ENCODE peak calls at places on chromosomes 7 and 10, in five cellular contexts. A, I, Y, L and C are unnamed samples.

GRCh38 chr10:48744587-48744986 is 59.9 kb downstream of the WDFY4 start:
- DNase-seq in A (no peak), I (no peak), Y (no peak), L (no peak), C (no peak)

GRCh38 chr10:128029731-128030369 is 96.4 kb downstream of the MKI67 start:
- DNase-seq in A (no peak), I (no peak), Y (no peak), L (no peak), C (no peak)

GRCh38 chr7:150358433-150358832 is 10.2 kb upstream of the REPIN1 start:
- DNase-seq in A (no peak), I (no peak), Y (no peak), L (no peak), C (no peak)

GRCh38 chr10:85638797-85639196 is 727.8 kb downstream of the GRID1 start:
- DNase-seq in A (no peak), I (no peak), Y (no peak), L (no peak), C (no peak)

GRCh38 chr7:36175872-36176271 is 22.8 kb downstream of the EEPD1 start:
- DNase-seq in A (no peak), I (peak), Y (no peak), L (peak), C (peak)

GRCh38 chr10:90161-90560 is 41.1 kb upstream of the TUBB8 start:
- DNase-seq in A (no peak), I (no peak), Y (no peak), L (no peak), C (no peak)

GRCh38 chr7:123643495-123644428 is 11.9 kb upstream of the LMOD2 start:
- DNase-seq in A (no peak), I (no peak), Y (no peak), L (no peak), C (no peak)

GRCh38 chr10:1726861-1727260 is 10.5 kb downstream of the ADARB2 start:
- DNase-seq in A (no peak), I (no peak), Y (no peak), L (no peak), C (no peak)

GRCh38 chr7:38907066-38907465 is 1.9 kb downstream of the VPS41 start:
- DNase-seq in A (no peak), I (no peak), Y (no peak), L (no peak), C (no peak)

GRCh38 chr7:2045559-2046405 is 187.0 kb downstream of the MAD1L1 start:
- DNase-seq in A (no peak), I (no peak), Y (no peak), L (peak), C (peak)

GRCh38 chr7:97130417-97131139 is 13.1 kb downstream of the SDHAF3 start:
- DNase-seq in A (no peak), I (no peak), Y (no peak), L (no peak), C (no peak)

GRCh38 chr7:51246258-51247245 is 70.1 kb downstream of the COBL start:
- DNase-seq in A (no peak), I (peak), Y (no peak), L (peak), C (no peak)

GRCh38 chr10:90939648-90940047 is 18.8 kb upstream of the ANKRD1 start:
- DNase-seq in A (no peak), I (no peak), Y (no peak), L (no peak), C (no peak)

GRCh38 chr10:113997428-113997827 is 46.2 kb upstream of the ADRB1 start:
- DNase-seq in A (peak), I (no peak), Y (no peak), L (peak), C (peak)

GRCh38 chr10:14131261-14131960 is 199.3 kb downstream of the FRMD4A start:
- DNase-seq in A (no peak), I (no peak), Y (no peak), L (no peak), C (no peak)

GRCh38 chr7:39379416-39379815 is 186.8 kb upstream of the YAE1 start:
- DNase-seq in A (no peak), I (no peak), Y (no peak), L (no peak), C (no peak)

GRCh38 chr10:102675887-102676616 is 31.8 kb downstream of the TRIM8 start:
- DNase-seq in A (no peak), I (no peak), Y (peak), L (no peak), C (no peak)

GRCh38 chr10:73480158-73480557 is 15.7 kb downstream of the PPP3CB start:
- DNase-seq in A (no peak), I (no peak), Y (no peak), L (no peak), C (no peak)

GRCh38 chr7:42932861-42933591 is 850 bp downstream of the MRPL32 start:
- DNase-seq in A (peak), I (peak), Y (no peak), L (no peak), C (no peak)

GRCh38 chr7:141704112-141704511 is 2.1 kb upstream of the DENND11 start:
- DNase-seq in A (no peak), I (no peak), Y (no peak), L (no peak), C (no peak)

GRCh38 chr7:45178241-45179225 is 20.9 kb downstream of the RAMP3 start:
- DNase-seq in A (no peak), I (no peak), Y (no peak), L (no peak), C (peak)

GRCh38 chr10:79072041-79072441 is 3.3 kb downstream of the ZMIZ1 start:
- DNase-seq in A (no peak), I (no peak), Y (no peak), L (no peak), C (no peak)
- H3K4me3 ChIP-seq in A (no peak), I (peak), Y (no peak), L (peak), C (peak)

DNA sequence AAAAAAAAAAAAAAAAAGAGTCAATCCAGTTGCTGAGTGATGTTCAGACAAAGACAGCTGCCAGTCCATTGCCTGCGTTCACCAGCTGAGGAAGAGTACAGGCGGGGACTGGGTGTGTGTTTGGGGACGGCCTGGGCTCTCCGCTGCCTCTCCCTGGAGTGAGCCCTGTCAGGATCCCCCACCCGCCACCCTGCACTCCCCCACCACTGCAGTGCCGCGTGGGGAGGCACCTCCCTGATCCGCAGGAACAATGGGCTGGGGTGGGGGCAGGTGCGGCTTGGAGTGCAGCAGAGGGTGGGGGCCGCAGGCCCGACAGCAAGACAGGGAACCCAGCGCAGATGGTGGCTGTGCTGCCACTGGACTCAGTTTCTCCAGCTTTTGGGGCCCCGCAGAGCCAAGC is 1.4 kb downstream of the HSPA12A start:
- DNase-seq in A (no peak), I (no peak), Y (no peak), L (no peak), C (no peak)
- H3K4me3 ChIP-seq in A (no peak), I (peak), Y (peak), L (peak), C (peak)

DNA sequence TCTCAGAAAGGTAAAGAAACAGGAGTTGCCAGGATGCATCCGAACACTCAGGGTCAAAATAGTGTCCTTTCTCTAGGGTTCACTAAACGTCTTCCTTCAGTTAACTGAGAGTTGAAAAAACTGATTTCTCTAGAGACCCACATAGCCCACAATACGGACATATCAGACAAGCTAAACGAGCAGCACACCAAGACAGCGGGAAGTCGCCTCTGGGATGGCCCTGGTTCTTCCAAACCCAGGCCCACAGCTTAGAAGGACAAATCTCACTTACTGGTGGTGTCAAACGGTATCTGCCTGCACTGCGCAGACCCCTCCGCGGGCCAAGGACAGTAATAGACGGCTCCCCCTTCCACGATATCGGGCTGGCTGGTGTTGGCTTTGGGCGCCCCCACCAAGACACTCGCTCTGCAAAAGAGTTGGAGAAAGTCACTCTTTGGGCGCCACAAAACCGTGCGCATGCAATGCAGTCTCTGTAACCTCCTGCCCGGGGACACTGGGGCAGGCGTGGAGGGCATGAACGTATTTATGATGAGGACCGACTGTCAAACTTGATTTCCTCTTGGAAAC is 1.1 kb downstream of the ITGA8 start:
- DNase-seq in A (no peak), I (no peak), Y (no peak), L (no peak), C (no peak)
- H3K4me3 ChIP-seq in A (no peak), I (peak), Y (peak), L (peak), C (peak)

DNA sequence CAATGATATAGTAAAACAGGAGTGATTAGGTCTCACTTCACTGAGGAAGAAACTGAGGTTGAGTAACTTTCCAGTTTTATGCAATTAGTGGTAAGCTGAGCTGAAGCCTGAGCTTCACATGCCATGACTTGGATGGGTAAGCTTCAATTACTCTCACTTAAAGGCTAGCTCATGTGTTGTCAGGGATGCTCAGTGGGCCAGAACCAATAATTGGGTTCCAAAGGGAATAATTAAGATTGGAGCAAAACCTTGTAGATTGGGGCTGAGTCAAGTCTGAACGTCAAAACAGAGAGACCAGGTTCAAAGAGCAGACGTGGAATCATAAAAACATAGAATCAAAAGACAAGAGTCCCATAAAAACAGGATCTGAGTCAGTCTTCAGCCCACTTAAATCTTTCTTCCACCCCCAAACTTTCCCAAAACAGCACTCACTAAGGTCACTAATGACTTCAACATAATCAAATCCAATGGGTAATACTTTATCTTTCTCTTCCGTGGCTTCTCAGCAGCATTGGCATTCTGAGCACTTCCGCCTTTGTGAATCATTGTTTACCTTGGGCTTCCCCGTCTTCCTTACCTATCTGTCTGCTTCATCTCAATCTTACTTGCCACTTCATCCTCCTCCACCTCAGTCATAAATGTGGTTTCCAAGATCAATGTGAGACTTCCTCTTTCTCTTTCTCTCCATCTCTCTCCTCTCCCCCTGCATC is 23.0 kb upstream of the EGFR start:
- DNase-seq in A (no peak), I (no peak), Y (no peak), L (no peak), C (no peak)
- H3K4me3 ChIP-seq in A (no peak), I (no peak), Y (no peak), L (no peak), C (no peak)

DNA sequence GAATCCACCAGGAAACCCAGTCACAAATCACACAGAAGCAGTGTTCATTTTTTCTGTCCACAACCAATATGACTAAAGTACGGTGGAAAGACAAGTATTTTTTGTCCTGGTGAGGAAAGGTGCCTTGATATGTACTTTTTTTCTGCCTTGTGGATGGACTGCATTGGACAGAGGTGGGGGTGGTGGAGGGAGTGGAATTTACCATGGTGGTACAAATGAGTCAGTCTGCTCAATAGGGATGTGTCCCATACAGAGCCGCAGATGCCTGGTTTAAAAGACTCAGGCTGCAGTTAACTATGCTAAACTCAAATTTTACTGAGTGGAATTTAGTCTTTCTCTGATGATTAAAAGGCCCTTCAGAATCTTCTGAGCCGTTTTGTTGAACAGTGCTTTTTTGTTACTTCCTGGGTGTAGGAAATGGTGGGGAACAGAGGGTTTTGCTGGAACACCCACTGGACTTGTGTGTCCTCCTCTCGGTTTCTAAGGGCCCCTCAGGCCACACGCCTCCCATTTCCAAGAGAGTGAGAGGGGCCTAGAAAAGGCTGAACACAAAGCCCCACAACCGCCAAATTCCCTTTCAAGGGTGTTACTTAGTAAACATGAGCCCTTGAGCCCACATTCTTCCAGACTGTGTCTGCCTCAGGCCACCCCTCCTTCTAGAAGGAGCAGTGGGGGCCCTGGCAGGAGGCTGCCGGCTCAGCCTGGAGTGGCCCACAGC is 674.3 kb upstream of the GALNT17 start:
- DNase-seq in A (no peak), I (no peak), Y (no peak), L (no peak), C (no peak)
- H3K4me3 ChIP-seq in A (no peak), I (no peak), Y (no peak), L (no peak), C (no peak)

GRCh38 chr7:114413741-114414140 is 874 bp upstream of the FOXP2 start:
- DNase-seq in A (no peak), I (no peak), Y (no peak), L (no peak), C (no peak)

GRCh38 chr7:114416089-114416990 is 1.7 kb downstream of the FOXP2 start:
- DNase-seq in A (no peak), I (no peak), Y (no peak), L (no peak), C (no peak)

GRCh38 chr7:114412548-114412947 is 2.1 kb upstream of the FOXP2 start:
- DNase-seq in A (no peak), I (no peak), Y (no peak), L (no peak), C (no peak)

GRCh38 chr7:114414151-114415053 is at the start of gene FOXP2:
- DNase-seq in A (no peak), I (no peak), Y (no peak), L (no peak), C (no peak)

GRCh38 chr7:114415054-114415997 is 711 bp downstream of the FOXP2 start:
- DNase-seq in A (no peak), I (no peak), Y (no peak), L (no peak), C (no peak)
- H3K4me3 ChIP-seq in A (no peak), I (peak), Y (peak), L (peak), C (peak)

GRCh38 chr10:110352930-110353243 is 48.2 kb upstream of the SMNDC1 start:
- DNase-seq in A (no peak), I (no peak), Y (no peak), L (no peak), C (no peak)

GRCh38 chr10:110355922-110356627 is 51.4 kb upstream of the SMNDC1 start:
- DNase-seq in A (no peak), I (no peak), Y (peak), L (no peak), C (no peak)

GRCh38 chr10:110353244-110354119 is 48.8 kb upstream of the SMNDC1 start:
- DNase-seq in A (no peak), I (no peak), Y (no peak), L (no peak), C (no peak)

GRCh38 chr10:110355181-110355831 is 50.6 kb upstream of the SMNDC1 start:
- DNase-seq in A (no peak), I (no peak), Y (peak), L (no peak), C (no peak)

DNA sequence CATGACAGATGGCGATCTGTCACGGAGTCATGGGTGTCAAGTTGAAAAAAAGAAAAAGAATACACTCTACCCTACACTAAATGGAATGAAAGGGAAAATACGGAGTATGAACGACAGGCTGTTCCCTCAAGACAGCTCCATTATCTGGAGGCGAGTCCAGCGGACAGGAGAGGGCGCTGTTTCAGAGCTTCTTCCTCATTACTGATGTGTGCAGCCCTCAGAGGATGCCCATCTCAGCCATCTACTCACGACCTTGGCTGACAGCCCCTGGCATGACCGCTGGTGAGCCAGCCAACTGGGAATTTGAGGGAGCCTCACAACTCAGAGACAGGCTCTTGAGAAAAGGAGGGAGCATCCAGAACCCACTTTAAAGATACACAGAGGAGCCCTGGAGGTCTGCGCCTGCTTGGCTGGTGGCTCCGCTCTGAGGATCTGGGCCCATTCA is 49.6 kb upstream of the SMNDC1 start:
- DNase-seq in A (peak), I (peak), Y (peak), L (peak), C (peak)
- H3K4me3 ChIP-seq in A (no peak), I (no peak), Y (no peak), L (no peak), C (no peak)

GRCh38 chr10:5862360-5862929 is 27.2 kb downstream of the ANKRD16 start:
- DNase-seq in A (no peak), I (no peak), Y (peak), L (no peak), C (no peak)
- H3K4me3 ChIP-seq in A (no peak), I (no peak), Y (no peak), L (no peak), C (no peak)

GRCh38 chr7:23108995-23109394 is 3.4 kb downstream of the KLHL7 start:
- DNase-seq in A (no peak), I (no peak), Y (no peak), L (no peak), C (no peak)

GRCh38 chr7:23106491-23106800 is 861 bp downstream of the KLHL7 start:
- DNase-seq in A (no peak), I (no peak), Y (no peak), L (no peak), C (no peak)

GRCh38 chr7:23106801-23107713 is 1.5 kb downstream of the KLHL7 start:
- DNase-seq in A (no peak), I (no peak), Y (no peak), L (no peak), C (no peak)

GRCh38 chr7:23109470-23109869 is 3.9 kb downstream of the KLHL7 start:
- DNase-seq in A (no peak), I (no peak), Y (no peak), L (no peak), C (no peak)

DNA sequence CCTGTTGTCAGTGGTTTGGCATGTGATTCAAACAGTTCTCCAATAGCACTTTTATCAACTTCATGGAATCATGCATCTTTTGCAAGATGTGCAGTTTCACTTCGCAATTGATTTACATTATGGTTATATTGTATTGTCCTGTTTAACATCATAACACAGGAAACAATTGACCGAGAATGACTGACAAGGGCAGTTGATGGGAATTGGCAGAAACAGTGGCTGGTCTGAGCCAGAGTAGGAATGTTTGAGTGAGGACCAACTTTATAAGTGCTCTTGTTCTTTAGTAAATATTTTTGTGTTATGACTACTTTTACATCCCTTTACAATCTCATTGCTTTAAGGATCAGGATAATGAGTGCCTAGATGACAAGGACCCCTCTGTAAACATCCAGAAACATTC is 2.2 kb downstream of the KLHL7 start:
- DNase-seq in A (no peak), I (no peak), Y (no peak), L (no peak), C (no peak)
- H3K4me3 ChIP-seq in A (no peak), I (peak), Y (no peak), L (peak), C (peak)